ENCODE peak calls at places on chromosome 13, in five cellular contexts. D, Y, R, A and Q are unnamed samples.
A peak's percentile ranks its signal among the peaks of the same experiment; 100 is the strongest.

GRCh38 chr13:35231426-35231825 is 245.1 kb downstream of the MAB21L1 start:
- DNase-seq in D (no peak), Y (no peak), R (no peak), A (no peak), Q (no peak)

GRCh38 chr13:105147481-105147880 is 1388.0 kb downstream of the EFNB2 start:
- DNase-seq in D (no peak), Y (no peak), R (no peak), A (no peak), Q (no peak)

GRCh38 chr13:51380269-51380668 is 40.8 kb downstream of the SERPINE3 start:
- DNase-seq in D (no peak), Y (no peak), R (no peak), A (no peak), Q (no peak)

GRCh38 chr13:46039421-46040036 is 13.0 kb downstream of the ZC3H13 start:
- DNase-seq in D (no peak), Y (no peak), R (no peak), A (no peak), Q (no peak)

GRCh38 chr13:111337741-111338140 is 17.3 kb downstream of the TEX29 start:
- DNase-seq in D (no peak), Y (no peak), R (no peak), A (no peak), Q (no peak)

GRCh38 chr13:112711528-112712265 is 21.9 kb downstream of the ATP11A start:
- DNase-seq in D (peak; percentile 78), Y (no peak), R (peak; percentile 80), A (peak; percentile 92), Q (no peak)

GRCh38 chr13:48909088-48909389 is 66.7 kb upstream of the FNDC3A start:
- DNase-seq in D (peak; percentile 15), Y (no peak), R (no peak), A (no peak), Q (no peak)

GRCh38 chr13:73929287-73929932 is 204.8 kb downstream of the KLF12 start:
- DNase-seq in D (no peak), Y (no peak), R (no peak), A (no peak), Q (no peak)

GRCh38 chr13:95002968-95003813 is 290.8 kb upstream of the SOX21 start:
- DNase-seq in D (no peak), Y (no peak), R (no peak), A (no peak), Q (no peak)

GRCh38 chr13:46173656-46174055 is 8.3 kb downstream of the LCP1 start:
- DNase-seq in D (no peak), Y (no peak), R (no peak), A (no peak), Q (no peak)

GRCh38 chr13:109331898-109332297 is 454.5 kb downstream of the IRS2 start:
- DNase-seq in D (no peak), Y (no peak), R (no peak), A (no peak), Q (no peak)

GRCh38 chr13:59531571-59532091 is 632.1 kb downstream of the DIAPH3 start:
- DNase-seq in D (peak; percentile 40), Y (no peak), R (peak; percentile 27), A (peak; percentile 51), Q (peak; percentile 8)

GRCh38 chr13:37381502-37381901 is 217.1 kb downstream of the POSTN start:
- DNase-seq in D (no peak), Y (no peak), R (no peak), A (no peak), Q (no peak)

GRCh38 chr13:38167164-38167822 is 182.4 kb upstream of the UFM1 start:
- DNase-seq in D (no peak), Y (peak; percentile 8), R (no peak), A (no peak), Q (no peak)

GRCh38 chr13:22061371-22061805 is 390.5 kb downstream of the FGF9 start:
- DNase-seq in D (no peak), Y (peak; percentile 51), R (no peak), A (no peak), Q (no peak)

GRCh38 chr13:84896128-84896527 is 903.1 kb downstream of the SLITRK6 start:
- DNase-seq in D (peak; percentile 11), Y (peak; percentile 1), R (no peak), A (peak; percentile 15), Q (no peak)

GRCh38 chr13:37136187-37136586 is 30.7 kb upstream of the CSNK1A1L start:
- DNase-seq in D (no peak), Y (no peak), R (no peak), A (no peak), Q (no peak)

GRCh38 chr13:39530996-39531395 is 72.0 kb downstream of the LHFPL6 start:
- DNase-seq in D (no peak), Y (no peak), R (no peak), A (no peak), Q (no peak)

GRCh38 chr13:80069374-80069773 is 271.6 kb downstream of the SPRY2 start:
- DNase-seq in D (no peak), Y (no peak), R (no peak), A (no peak), Q (no peak)

GRCh38 chr13:77724092-77724491 is 26.6 kb downstream of the SLAIN1 start:
- DNase-seq in D (no peak), Y (peak; percentile 47), R (no peak), A (no peak), Q (no peak)

GRCh38 chr13:20353973-20354372 is 121.9 kb upstream of the GJB6 start:
- DNase-seq in D (no peak), Y (no peak), R (no peak), A (no peak), Q (no peak)

GRCh38 chr13:50576156-50576555 is 267.3 kb downstream of the DLEU7 start:
- DNase-seq in D (peak; percentile 62), Y (no peak), R (no peak), A (no peak), Q (no peak)

GRCh38 chr13:102286326-102286725 is 115.5 kb downstream of the FGF14 start:
- DNase-seq in D (no peak), Y (no peak), R (no peak), A (no peak), Q (no peak)

GRCh38 chr13:65011403-65011802 is 2218.7 kb downstream of the PCDH9 start:
- DNase-seq in D (no peak), Y (no peak), R (no peak), A (no peak), Q (no peak)

GRCh38 chr13:40023608-40024577 is 368.4 kb downstream of the COG6 start:
- DNase-seq in D (no peak), Y (no peak), R (no peak), A (no peak), Q (no peak)

GRCh38 chr13:92833071-92833470 is 393.5 kb upstream of the GPC6 start:
- DNase-seq in D (no peak), Y (no peak), R (no peak), A (no peak), Q (no peak)

GRCh38 chr13:24192036-24192810 is 31.7 kb downstream of the SPATA13 start:
- DNase-seq in D (no peak), Y (no peak), R (no peak), A (no peak), Q (no peak)

GRCh38 chr13:53197424-53197823 is 168.8 kb downstream of the OLFM4 start:
- DNase-seq in D (no peak), Y (no peak), R (no peak), A (no peak), Q (no peak)

GRCh38 chr13:50969691-50970090 is 60.1 kb downstream of the RNASEH2B start:
- DNase-seq in D (peak; percentile 26), Y (no peak), R (no peak), A (no peak), Q (no peak)

GRCh38 chr13:101785858-101786257 is 333.4 kb downstream of the ITGBL1 start:
- DNase-seq in D (no peak), Y (no peak), R (no peak), A (no peak), Q (no peak)

GRCh38 chr13:81927347-81927746 is 1586.4 kb upstream of the SPRY2 start:
- DNase-seq in D (no peak), Y (no peak), R (no peak), A (no peak), Q (no peak)

GRCh38 chr13:45928843-45929242 is 77.3 kb upstream of the SIAH3 start:
- DNase-seq in D (no peak), Y (no peak), R (no peak), A (no peak), Q (no peak)

GRCh38 chr13:22014469-22014868 is 343.6 kb downstream of the FGF9 start:
- DNase-seq in D (no peak), Y (no peak), R (no peak), A (no peak), Q (no peak)

GRCh38 chr13:114004416-114005205 is 30.7 kb upstream of the C13orf46 start:
- DNase-seq in D (no peak), Y (no peak), R (peak; percentile 4), A (no peak), Q (no peak)
- TF ChIP-seq POLR2A in D (no peak), Y (no peak), R (no peak), A (no peak), Q (no peak)

GRCh38 chr13:33258437-33259193 is 26.9 kb downstream of the STARD13 start:
- DNase-seq in D (no peak), Y (no peak), R (no peak), A (no peak), Q (no peak)
- H3K4me1 ChIP-seq in D (peaks cover 26% of the 10 kb centered on the region), Y (no peaks in the 10 kb centered on the region), R (peaks cover 47% of the 10 kb centered on the region), A (peaks cover 12% of the 10 kb centered on the region), Q (peaks cover 6% of the 10 kb centered on the region)

DNA sequence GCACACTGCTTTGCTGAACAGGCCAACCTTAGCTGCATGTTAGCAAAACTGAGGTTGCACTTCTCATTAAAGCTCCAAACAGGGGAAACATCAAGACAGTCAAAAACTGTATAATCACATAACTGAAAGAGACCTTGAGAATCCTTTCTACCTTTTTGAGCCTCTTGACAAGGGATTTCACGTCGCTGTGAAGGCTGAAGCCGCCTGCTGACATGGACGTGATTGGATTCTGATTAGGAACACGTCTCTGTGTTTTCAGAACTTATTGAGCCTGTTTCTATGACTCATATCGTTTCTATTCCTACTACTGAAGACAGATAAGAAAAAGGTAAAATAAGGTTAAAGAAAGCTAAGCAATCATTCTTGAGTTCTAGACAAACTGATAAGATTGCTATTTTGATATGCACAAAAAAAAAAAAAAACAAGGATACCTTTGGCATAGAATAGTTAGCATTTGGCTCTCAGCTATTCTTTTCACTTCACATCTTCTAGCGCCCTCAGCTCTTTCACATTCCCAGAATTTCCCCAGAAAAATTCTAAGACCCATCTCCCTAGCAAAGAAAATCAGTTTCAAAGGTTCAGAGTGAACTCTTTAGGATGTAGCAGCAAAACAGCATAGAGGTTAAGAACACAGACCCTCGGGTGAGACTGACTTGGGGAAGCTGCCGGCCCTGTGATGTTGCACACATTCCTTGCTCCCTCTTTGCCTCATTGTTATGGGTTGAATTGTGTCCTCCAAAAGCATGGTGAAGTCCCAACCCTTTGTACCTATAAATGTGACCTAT is 81.6 kb downstream of the DOCK9 start:
- DNase-seq in D (no peak), Y (no peak), R (no peak), A (no peak), Q (no peak)
- H3K36me3 ChIP-seq in D (no peaks in the 10 kb centered on the region), Y (no peaks in the 10 kb centered on the region), R (peaks cover 8% of the 10 kb centered on the region), A (no peaks in the 10 kb centered on the region), Q (peaks cover 3% of the 10 kb centered on the region)

DNA sequence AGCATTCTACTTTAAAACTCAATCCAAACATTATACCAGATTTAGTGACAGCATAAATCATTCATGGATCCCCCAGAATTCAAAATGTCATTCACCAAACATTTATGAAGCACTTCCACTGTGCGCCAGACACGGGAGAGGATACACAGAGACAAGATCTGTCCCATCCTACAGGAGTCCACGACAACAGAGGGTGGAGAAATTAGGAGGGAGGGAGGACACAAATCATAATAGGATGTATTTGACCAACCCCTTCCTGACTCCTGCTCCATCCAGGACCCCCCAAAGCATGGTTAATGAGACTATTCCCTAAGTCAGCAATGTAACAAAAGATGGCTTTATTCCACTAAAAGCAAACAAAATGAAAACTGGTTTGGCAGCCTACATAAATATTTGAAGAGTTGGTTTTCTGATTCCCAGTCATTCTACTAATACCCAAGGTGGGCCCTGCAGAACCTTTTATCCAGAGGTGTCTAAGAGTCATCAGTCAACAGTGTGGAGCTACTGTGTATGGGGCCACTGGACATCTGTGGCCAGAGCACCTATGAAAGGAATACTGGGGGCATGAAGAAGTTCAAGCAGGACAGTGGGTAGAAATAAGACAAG is 62.8 kb upstream of the DOCK9 start:
- DNase-seq in D (no peak), Y (no peak), R (no peak), A (no peak), Q (no peak)
- TF ChIP-seq POLR2A in D (no peak), Y (no peak), R (no peak), A (no peak), Q (no peak)